ENCODE peak calls at places on chromosome 3, in eight cellular contexts. H is vagina, T is pancreas, D is tibial nerve, X is psoas muscle, Q is body of pancreas, I is colonic mucosa, L is HCT116. M is an unnamed sample.

GRCh38 chr3:4720316-4721075 is 227.3 kb downstream of the ITPR1 start:
- DNase-seq in H (no peak), T (peak; percentile 89), D (peak; percentile 80), X (peak; percentile 45), Q (peak; percentile 94), I (peak; percentile 75), L (peak; percentile 60), M (peak; percentile 64)

GRCh38 chr3:126540946-126541627 is 17.1 kb downstream of the CHST13 start:
- DNase-seq in H (no peak), T (peak; percentile 10), D (no peak), X (no peak), Q (peak; percentile 4), I (no peak), L (no peak), M (no peak)

GRCh38 chr3:197154-197855 is 742 bp downstream of the CHL1 start:
- DNase-seq in H (no peak), T (peak; percentile 12), D (no peak), X (peak; percentile 24), Q (no peak), I (peak; percentile 19), L (no peak), M (peak; percentile 13)

GRCh38 chr3:196604548-196604947 is 34.9 kb upstream of the NRROS start:
- DNase-seq in H (no peak), T (no peak), D (no peak), X (no peak), Q (no peak), I (no peak), L (no peak), M (no peak)

GRCh38 chr3:162332344-162332743 is 835.7 kb downstream of the OTOL1 start:
- DNase-seq in H (no peak), T (no peak), D (no peak), X (no peak), Q (no peak), I (no peak), L (no peak), M (no peak)

GRCh38 chr3:126495786-126496185 is 20.1 kb upstream of the ZXDC start:
- DNase-seq in H (no peak), T (no peak), D (no peak), X (no peak), Q (no peak), I (no peak), L (no peak), M (no peak)

GRCh38 chr3:161049683-161050248 is 55.4 kb downstream of the B3GALNT1 start:
- DNase-seq in H (no peak), T (no peak), D (no peak), X (no peak), Q (no peak), I (no peak), L (no peak), M (no peak)

GRCh38 chr3:76866729-76867461 is 173.0 kb upstream of the ROBO2 start:
- DNase-seq in H (no peak), T (no peak), D (no peak), X (no peak), Q (no peak), I (no peak), L (no peak), M (no peak)

GRCh38 chr3:56260262-56260661 is 208.0 kb downstream of the ERC2 start:
- DNase-seq in H (no peak), T (no peak), D (no peak), X (no peak), Q (no peak), I (no peak), L (no peak), M (no peak)

GRCh38 chr3:71493372-71493771 is 90.2 kb downstream of the FOXP1 start:
- DNase-seq in H (no peak), T (no peak), D (no peak), X (no peak), Q (no peak), I (no peak), L (no peak), M (no peak)

GRCh38 chr3:113498221-113499005 is 16.5 kb downstream of the SPICE1 start:
- DNase-seq in H (no peak), T (no peak), D (no peak), X (no peak), Q (no peak), I (no peak), L (no peak), M (no peak)

GRCh38 chr3:170180952-170181876 is at the start of gene PHC3:
- DNase-seq in H (no peak), T (peak; percentile 89), D (peak; percentile 91), X (peak; percentile 94), Q (peak; percentile 93), I (peak; percentile 95), L (peak; percentile 75), M (peak; percentile 94)

GRCh38 chr3:172036541-172037215 is 2.7 kb upstream of the FNDC3B start:
- DNase-seq in H (no peak), T (no peak), D (no peak), X (no peak), Q (no peak), I (no peak), L (no peak), M (no peak)

GRCh38 chr3:156750874-156751245 is 75.3 kb upstream of the LEKR1 start:
- DNase-seq in H (no peak), T (no peak), D (no peak), X (no peak), Q (no peak), I (no peak), L (no peak), M (no peak)

GRCh38 chr3:77254967-77255831 is 215.3 kb downstream of the ROBO2 start:
- DNase-seq in H (no peak), T (peak; percentile 51), D (peak; percentile 66), X (no peak), Q (peak; percentile 50), I (peak; percentile 44), L (no peak), M (no peak)

GRCh38 chr3:133548090-133548489 is 25.4 kb upstream of the CDV3 start:
- DNase-seq in H (no peak), T (no peak), D (no peak), X (no peak), Q (no peak), I (no peak), L (no peak), M (no peak)

GRCh38 chr3:150349314-150350097 is 58.6 kb upstream of the TSC22D2 start:
- DNase-seq in H (no peak), T (no peak), D (no peak), X (peak; percentile 21), Q (no peak), I (no peak), L (no peak), M (peak; percentile 69)

GRCh38 chr3:143063018-143063417 is 56.6 kb upstream of the CHST2 start:
- DNase-seq in H (no peak), T (no peak), D (no peak), X (no peak), Q (no peak), I (no peak), L (no peak), M (no peak)

GRCh38 chr3:51389423-51390183 is 1.5 kb upstream of the RBM15B start:
- DNase-seq in H (peak; percentile 85), T (no peak), D (peak; percentile 32), X (peak; percentile 46), Q (peak; percentile 64), I (peak; percentile 63), L (no peak), M (peak; percentile 50)

GRCh38 chr3:158057666-158058065 is 48.6 kb downstream of the SHOX2 start:
- DNase-seq in H (no peak), T (no peak), D (no peak), X (no peak), Q (no peak), I (no peak), L (no peak), M (no peak)

GRCh38 chr3:78846688-78847087 is 921.1 kb downstream of the ROBO1 start:
- DNase-seq in H (no peak), T (no peak), D (no peak), X (no peak), Q (no peak), I (no peak), L (no peak), M (no peak)

DNA sequence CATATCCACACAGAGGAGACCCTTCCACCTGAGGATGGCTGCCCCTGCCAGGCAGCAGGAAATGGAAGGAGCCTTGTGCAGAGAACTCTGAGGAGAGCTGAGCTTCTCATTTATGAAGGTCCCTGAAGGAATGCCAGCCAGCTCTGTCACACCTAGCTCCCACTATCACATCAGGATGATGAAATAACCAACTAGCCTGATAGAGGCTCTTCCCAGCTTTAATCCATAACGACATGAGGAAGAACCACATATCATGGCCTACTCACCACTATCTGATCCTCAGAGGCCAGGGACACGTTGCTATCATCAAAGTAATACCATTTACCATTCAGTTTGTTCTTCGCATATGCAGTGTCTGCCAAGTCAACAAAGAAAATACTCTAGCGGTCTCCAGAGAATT is 1.5 kb upstream of the C3orf62 start:
- DNase-seq in H (no peak), T (no peak), D (no peak), X (no peak), Q (no peak), I (no peak), L (no peak), M (no peak)
- H3K36me3 ChIP-seq in H (no peaks in the 10 kb centered on the region), T (no peaks in the 10 kb centered on the region), D (peaks cover 5% of the 10 kb centered on the region), X (peaks cover 47% of the 10 kb centered on the region), Q (peaks cover 3% of the 10 kb centered on the region), I (peaks cover 3% of the 10 kb centered on the region), L (peaks cover 13% of the 10 kb centered on the region), M (peaks cover 38% of the 10 kb centered on the region)

GRCh38 chr3:1908651-1909445 is 189.8 kb upstream of the CNTN4 start:
- DNase-seq in H (no peak), T (no peak), D (no peak), X (no peak), Q (no peak), I (no peak), L (no peak), M (no peak)
- H3K9me3 ChIP-seq in H (no peaks in the 10 kb centered on the region), T (no peaks in the 10 kb centered on the region), D (no peaks in the 10 kb centered on the region), X (no peaks in the 10 kb centered on the region), Q (no peaks in the 10 kb centered on the region), I (no peaks in the 10 kb centered on the region), L (peaks cover 18% of the 10 kb centered on the region), M (no peaks in the 10 kb centered on the region)

DNA sequence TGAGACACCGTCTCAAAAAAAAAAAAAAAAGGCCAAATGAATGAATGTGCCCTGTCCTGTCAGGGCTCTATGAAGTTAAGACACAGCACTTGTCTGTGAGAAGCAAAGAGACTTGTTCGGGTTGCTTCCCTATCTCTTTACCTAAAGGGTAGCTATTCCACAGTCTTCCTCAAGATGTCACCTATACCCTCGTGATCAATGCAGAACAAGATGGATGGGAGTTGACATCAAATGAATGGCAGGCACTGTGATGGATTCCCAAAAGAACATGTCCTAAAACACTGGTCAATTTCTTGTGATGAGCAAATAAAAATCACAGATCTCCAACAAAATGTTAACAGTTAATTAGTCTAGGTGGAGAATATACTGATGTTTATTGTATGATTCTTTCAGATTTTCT is 9.5 kb downstream of the TADA3 start:
- DNase-seq in H (no peak), T (no peak), D (no peak), X (no peak), Q (no peak), I (no peak), L (no peak), M (no peak)
- H3K36me3 ChIP-seq in H (peaks cover 2% of the 10 kb centered on the region), T (no peaks in the 10 kb centered on the region), D (peaks cover 11% of the 10 kb centered on the region), X (peaks cover 84% of the 10 kb centered on the region), Q (peaks cover 9% of the 10 kb centered on the region), I (no peaks in the 10 kb centered on the region), L (peaks cover 21% of the 10 kb centered on the region), M (peaks cover 81% of the 10 kb centered on the region)

DNA sequence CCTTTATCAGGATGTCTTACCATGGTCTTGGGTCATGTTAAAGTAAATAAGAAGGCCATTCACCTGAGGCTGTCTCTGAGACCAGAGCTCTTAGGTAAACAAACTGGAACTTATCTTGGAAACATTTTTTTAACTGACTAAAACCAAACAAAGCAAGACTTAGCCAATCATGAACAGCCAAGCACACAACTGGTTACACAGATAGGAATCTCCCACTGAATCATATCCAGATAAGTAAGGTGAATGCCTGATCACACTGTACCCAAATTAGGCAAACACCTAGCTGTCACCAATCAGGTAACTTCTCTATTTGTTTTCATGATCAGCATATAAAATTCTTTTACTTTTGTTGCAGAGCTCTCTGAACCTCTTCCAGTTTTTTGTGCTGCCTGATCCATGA is 205.4 kb downstream of the CNTN3 start:
- DNase-seq in H (no peak), T (no peak), D (no peak), X (no peak), Q (no peak), I (no peak), L (no peak), M (no peak)
- H3K9me3 ChIP-seq in H (no peaks in the 10 kb centered on the region), T (no peaks in the 10 kb centered on the region), D (no peaks in the 10 kb centered on the region), X (no peaks in the 10 kb centered on the region), Q (no peaks in the 10 kb centered on the region), I (no peaks in the 10 kb centered on the region), L (no peaks in the 10 kb centered on the region), M (peaks cover 14% of the 10 kb centered on the region)

M was measured in left ventricle myocardium inferior.